ENCODE peak calls at places on chromosomes 5 and 9, in six cellular contexts. T is hypothalamus, L is lung, P is NCI-H460, V is thoracic aorta, C is amniotic stem cell. U is an unnamed sample.

GRCh38 chr5:33371660-33372059 is 69.1 kb upstream of the TARS1 start:
- DNase-seq in T (no peak), L (no peak), P (no peak), V (no peak), C (no peak), U (no peak)

GRCh38 chr5:128300181-128300580 is 216.6 kb downstream of the SLC12A2 start:
- DNase-seq in T (no peak), L (no peak), P (no peak), V (no peak), C (no peak), U (no peak)

GRCh38 chr5:98772415-98773213 is 849 bp upstream of the RGMB start:
- DNase-seq in T (peak), L (peak), P (peak), V (no peak), C (peak), U (no peak)

GRCh38 chr5:78224358-78224757 is 70.1 kb downstream of the AP3B1 start:
- DNase-seq in T (no peak), L (no peak), P (no peak), V (no peak), C (no peak), U (no peak)

GRCh38 chr9:93301911-93302525 is 118.1 kb downstream of the WNK2 start:
- DNase-seq in T (no peak), L (no peak), P (no peak), V (no peak), C (no peak), U (no peak)

GRCh38 chr9:7489018-7489417 is 310.6 kb downstream of the DMAC1 start:
- DNase-seq in T (no peak), L (no peak), P (no peak), V (no peak), C (no peak), U (no peak)

GRCh38 chr9:128786681-128787582 is at the start of gene TBC1D13:
- DNase-seq in T (peak), L (peak), P (peak), V (peak), C (peak), U (peak)

GRCh38 chr5:111953351-111954127 is 196.5 kb upstream of the NREP start:
- DNase-seq in T (no peak), L (no peak), P (no peak), V (no peak), C (no peak), U (no peak)

GRCh38 chr5:150764530-150764929 is 5.7 kb upstream of the DCTN4 start:
- DNase-seq in T (no peak), L (no peak), P (no peak), V (no peak), C (no peak), U (no peak)

GRCh38 chr5:35202319-35203111 is 27.8 kb downstream of the PRLR start:
- DNase-seq in T (no peak), L (peak), P (peak), V (no peak), C (no peak), U (no peak)

GRCh38 chr5:1246711-1247431 is 21.7 kb downstream of the SLC6A18 start:
- DNase-seq in T (no peak), L (peak), P (peak), V (no peak), C (no peak), U (no peak)

GRCh38 chr5:119168401-119168800 is 97.5 kb downstream of the DMXL1 start:
- DNase-seq in T (no peak), L (no peak), P (no peak), V (no peak), C (no peak), U (no peak)

GRCh38 chr5:112210430-112211005 is 208.6 kb downstream of the EPB41L4A start:
- DNase-seq in T (no peak), L (peak), P (peak), V (peak), C (peak), U (peak)

GRCh38 chr9:136019681-136020060 is 58.5 kb upstream of the UBAC1 start:
- DNase-seq in T (no peak), L (no peak), P (no peak), V (no peak), C (no peak), U (no peak)

GRCh38 chr9:135877776-135878527 is 29.4 kb downstream of the CAMSAP1 start:
- DNase-seq in T (no peak), L (no peak), P (no peak), V (no peak), C (no peak), U (no peak)

GRCh38 chr9:130276121-130276520 is 10.6 kb downstream of the HMCN2 start:
- DNase-seq in T (no peak), L (no peak), P (no peak), V (no peak), C (no peak), U (no peak)

GRCh38 chr5:149172261-149172660 is 31.0 kb downstream of the ABLIM3 start:
- DNase-seq in T (no peak), L (no peak), P (no peak), V (no peak), C (peak), U (no peak)

GRCh38 chr9:88590558-88591146 is 55.7 kb downstream of the NXNL2 start:
- DNase-seq in T (no peak), L (no peak), P (no peak), V (no peak), C (no peak), U (no peak)

GRCh38 chr5:158755221-158755620 is 344.5 kb downstream of the EBF1 start:
- DNase-seq in T (no peak), L (no peak), P (no peak), V (no peak), C (no peak), U (no peak)

GRCh38 chr9:68555416-68555815 is 14.7 kb upstream of the TMEM252 start:
- DNase-seq in T (no peak), L (no peak), P (no peak), V (no peak), C (no peak), U (no peak)

GRCh38 chr5:101782352-101783087 is 513.6 kb downstream of the SLCO4C1 start:
- DNase-seq in T (no peak), L (no peak), P (no peak), V (no peak), C (no peak), U (no peak)

GRCh38 chr9:107491081-107492053 is 1.8 kb upstream of the KLF4 start:
- DNase-seq in T (no peak), L (no peak), P (no peak), V (no peak), C (no peak), U (no peak)

GRCh38 chr9:108134501-108135128 is 645.0 kb upstream of the KLF4 start:
- DNase-seq in T (no peak), L (no peak), P (no peak), V (no peak), C (no peak), U (no peak)

GRCh38 chr9:86765736-86766410 is 181.4 kb downstream of the GAS1 start:
- DNase-seq in T (no peak), L (no peak), P (no peak), V (no peak), C (no peak), U (no peak)

GRCh38 chr9:136898483-136899100 is 12.3 kb downstream of the TRAF2 start:
- DNase-seq in T (no peak), L (no peak), P (no peak), V (no peak), C (no peak), U (no peak)

GRCh38 chr5:143826909-143827514 is 15.1 kb downstream of the HMHB1 start:
- DNase-seq in T (no peak), L (no peak), P (no peak), V (no peak), C (no peak), U (no peak)

GRCh38 chr5:138953370-138954256 is 78.5 kb upstream of the LRRTM2 start:
- DNase-seq in T (peak), L (peak), P (peak), V (peak), C (no peak), U (peak)

GRCh38 chr5:32029291-32029690 is 144.8 kb downstream of the GOLPH3 start:
- DNase-seq in T (no peak), L (no peak), P (no peak), V (no peak), C (no peak), U (no peak)

GRCh38 chr9:123954921-123955320 is 25.0 kb upstream of the DENND1A start:
- DNase-seq in T (no peak), L (no peak), P (no peak), V (no peak), C (no peak), U (no peak)

GRCh38 chr5:172868924-172869565 is 35.0 kb downstream of the ERGIC1 start:
- DNase-seq in T (peak), L (peak), P (peak), V (peak), C (peak), U (peak)

GRCh38 chr9:127796899-127797370 is 5.7 kb upstream of the FPGS start:
- DNase-seq in T (no peak), L (no peak), P (no peak), V (no peak), C (no peak), U (no peak)

GRCh38 chr9:23850242-23851023 is 24.4 kb upstream of the ELAVL2 start:
- DNase-seq in T (no peak), L (no peak), P (no peak), V (no peak), C (no peak), U (no peak)

GRCh38 chr9:100377015-100377414 is 24.3 kb upstream of the TEX10 start:
- DNase-seq in T (no peak), L (no peak), P (no peak), V (no peak), C (no peak), U (no peak)

GRCh38 chr5:44536650-44537260 is 147.5 kb upstream of the FGF10 start:
- DNase-seq in T (no peak), L (peak), P (peak), V (no peak), C (no peak), U (no peak)

GRCh38 chr5:97142521-97143254 is at the start of gene LIX1:
- DNase-seq in T (peak), L (no peak), P (peak), V (no peak), C (no peak), U (peak)